ENCODE peak calls at places on chromosomes 6 and 20, in five cellular contexts. Q is right lobe of liver; S is effector CD8-positive, alpha-beta T cell; E is NCI-H2081; T is stimulated activated CD4-positive, alpha-beta T cell treated with anti-CD3 and anti-CD28 coated beads, Interleukin-12 subunit alpha, Interleukin-12 subunit beta, amount 100 ng/mL, for 48 hours. U is an unnamed sample.

GRCh38 chr20:15310361-15310760 is 972.9 kb upstream of the FLRT3 start:
- DNase-seq in Q (no peak), E (no peak), T (no peak), S (no peak), U (peak)

GRCh38 chr6:1325471-1326309 is 13.8 kb downstream of the FOXQ1 start:
- DNase-seq in Q (no peak), E (no peak), S (no peak), T (no peak), U (no peak)

GRCh38 chr20:53611449-53611894 is 17.8 kb upstream of the ZNF217 start:
- DNase-seq in T (no peak), S (no peak), Q (peak), E (no peak), U (no peak)

GRCh38 chr20:4835244-4836177 is 113.8 kb downstream of the PRND start:
- DNase-seq in S (no peak), Q (peak), T (no peak), E (no peak), U (no peak)

GRCh38 chr20:4956200-4956810 is 45.0 kb downstream of the SLC23A2 start:
- DNase-seq in S (no peak), T (no peak), E (peak), Q (no peak), U (peak)

GRCh38 chr6:152094992-152095592 is 287.6 kb downstream of the ESR1 start:
- DNase-seq in T (peak), Q (no peak), E (no peak), S (no peak), U (peak)

GRCh38 chr6:20313086-20313485 is 88.6 kb upstream of the E2F3 start:
- DNase-seq in S (no peak), T (no peak), Q (no peak), E (no peak), U (no peak)

GRCh38 chr6:139587469-139587868 is 213.0 kb upstream of the CITED2 start:
- DNase-seq in Q (no peak), S (no peak), E (no peak), T (no peak), U (no peak)

GRCh38 chr6:147058786-147059434 is 145.3 kb upstream of the STXBP5 start:
- DNase-seq in Q (no peak), S (no peak), T (no peak), E (no peak), U (no peak)

GRCh38 chr6:18509871-18510643 is 122.9 kb downstream of the RNF144B start:
- DNase-seq in S (no peak), Q (no peak), T (peak), E (no peak), U (no peak)

GRCh38 chr6:160221423-160221822 is 37.2 kb downstream of the SLC22A2 start:
- DNase-seq in T (no peak), E (no peak), S (no peak), Q (no peak), U (peak)

GRCh38 chr6:105051941-105052471 is 95.1 kb downstream of the LIN28B start:
- DNase-seq in T (no peak), S (no peak), E (no peak), Q (no peak), U (no peak)

GRCh38 chr6:136772685-136773472 is 19.4 kb downstream of the MAP3K5 start:
- DNase-seq in T (no peak), S (no peak), E (no peak), Q (no peak), U (no peak)

GRCh38 chr6:164531745-164532144 is 777.7 kb downstream of the C6orf118 start:
- DNase-seq in E (no peak), S (no peak), Q (no peak), T (no peak), U (no peak)

GRCh38 chr20:63536241-63536977 is 767 bp downstream of the PTK6 start:
- DNase-seq in T (no peak), E (peak), S (no peak), Q (no peak), U (no peak)

GRCh38 chr6:168116975-168117899 is 38.2 kb upstream of the FRMD1 start:
- DNase-seq in Q (peak), T (no peak), S (no peak), E (no peak), U (no peak)

GRCh38 chr20:61817575-61817974 is 248.1 kb downstream of the TAF4 start:
- DNase-seq in E (no peak), S (no peak), T (no peak), Q (no peak), U (no peak)

GRCh38 chr6:129683606-129684322 is 26.2 kb downstream of the ARHGAP18 start:
- DNase-seq in E (no peak), T (peak), S (no peak), Q (no peak), U (peak)

GRCh38 chr20:53738945-53739798 is 145.5 kb upstream of the ZNF217 start:
- DNase-seq in Q (no peak), E (no peak), T (no peak), S (no peak), U (peak)

GRCh38 chr6:142478117-142478516 is 176.3 kb downstream of the ADGRG6 start:
- DNase-seq in T (no peak), S (no peak), E (no peak), Q (no peak), U (peak)

GRCh38 chr6:2979819-2980464 is 8.6 kb upstream of the SERPINB6 start:
- DNase-seq in Q (peak), T (no peak), S (no peak), E (no peak), U (no peak)

GRCh38 chr20:46108435-46108841 is 9.7 kb upstream of the CD40 start:
- DNase-seq in S (no peak), Q (no peak), E (no peak), T (no peak), U (no peak)

GRCh38 chr6:105137388-105137787 is 42.4 kb downstream of the POPDC3 start:
- DNase-seq in S (no peak), T (no peak), Q (no peak), E (no peak), U (no peak)

GRCh38 chr20:41560971-41561370 is 57.2 kb downstream of the CHD6 start:
- DNase-seq in Q (no peak), S (no peak), T (no peak), E (no peak), U (no peak)